ENCODE peak calls at places on chromosomes 4 and X, in ten cellular contexts. J is GM23338, R is breast epithelium, A is uterus, S is psoas muscle, E is lower lobe of right lung, K is cardiac muscle cell, W is fibroblast of lung, C is heart right ventricle, V is heart left ventricle. F is an unnamed sample. For H3K36me3, the result is how much of the 10 kb centered on the place peaks cover.

GRCh38 chr4:100428051-100428450 is 89.8 kb downstream of the EMCN start:
- DNase-seq in J (no peak), R (no peak), A (no peak), S (no peak), E (no peak), K (no peak), W (no peak), C (no peak), V (no peak), F (no peak)

GRCh38 chr4:140556372-140557085 is 12.2 kb downstream of the UCP1 start:
- DNase-seq in J (peak), R (no peak), A (no peak), S (no peak), E (no peak), K (no peak), W (no peak), C (no peak), V (no peak), F (peak)

GRCh38 chr4:186942745-186943606 is 219.3 kb upstream of the FAT1 start:
- DNase-seq in J (no peak), R (no peak), A (peak), S (no peak), E (no peak), K (peak), W (peak), C (peak), V (peak), F (no peak)

GRCh38 chr4:118889313-118889694 is 650 bp downstream of the SYNPO2 start:
- DNase-seq in J (no peak), R (no peak), A (no peak), S (no peak), E (no peak), K (peak), W (no peak), C (peak), V (no peak), F (no peak)

GRCh38 chr4:124386648-124387047 is 325.9 kb downstream of the ANKRD50 start:
- DNase-seq in J (no peak), R (no peak), A (no peak), S (no peak), E (no peak), K (no peak), W (peak), C (no peak), V (no peak), F (no peak)

GRCh38 chr4:38034986-38035882 is 75.0 kb downstream of the PTTG2 start:
- DNase-seq in J (peak), R (no peak), A (no peak), S (no peak), E (no peak), K (peak), W (peak), C (peak), V (peak), F (peak)

GRCh38 chr4:37793562-37793961 is 32.9 kb upstream of the PGM2 start:
- DNase-seq in J (peak), R (no peak), A (no peak), S (no peak), E (no peak), K (peak), W (peak), C (peak), V (no peak), F (no peak)

GRCh38 chr4:74033721-74034120 is 4.8 kb downstream of the CXCL3 start:
- DNase-seq in J (no peak), R (no peak), A (no peak), S (no peak), E (no peak), K (no peak), W (peak), C (no peak), V (no peak), F (no peak)

GRCh38 chr4:151992755-151993154 is 231.9 kb upstream of the GATB start:
- DNase-seq in J (peak), R (no peak), A (no peak), S (no peak), E (no peak), K (no peak), W (no peak), C (no peak), V (no peak), F (no peak)

GRCh38 chrX:16436348-16437188 is 213.4 kb upstream of the S100G start:
- DNase-seq in J (peak), R (peak), A (peak), S (peak), E (peak), K (peak), W (peak), C (peak), V (peak), F (no peak)

GRCh38 chr4:2255501-2256155 is 6.3 kb downstream of the MXD4 start:
- DNase-seq in J (peak), R (peak), A (peak), S (peak), E (peak), K (no peak), W (no peak), C (peak), V (peak), F (peak)

GRCh38 chr4:139144911-139145551 is 32.0 kb downstream of the ELF2 start:
- DNase-seq in J (peak), R (no peak), A (no peak), S (no peak), E (no peak), K (no peak), W (no peak), C (no peak), V (no peak), F (no peak)

GRCh38 chr4:176784816-176785215 is 7.9 kb downstream of the VEGFC start:
- DNase-seq in J (no peak), R (no peak), A (no peak), S (no peak), E (no peak), K (no peak), W (peak), C (no peak), V (no peak), F (no peak)

GRCh38 chr4:95572304-95572991 is 23.7 kb upstream of the UNC5C start:
- DNase-seq in J (peak), R (peak), A (no peak), S (peak), E (peak), K (peak), W (peak), C (peak), V (peak), F (no peak)

GRCh38 chr4:1666391-1666790 is 17.7 kb downstream of the FAM53A start:
- DNase-seq in J (no peak), R (no peak), A (no peak), S (peak), E (no peak), K (no peak), W (no peak), C (peak), V (peak), F (no peak)

GRCh38 chrX:53324803-53325202 is 43.4 kb upstream of the IQSEC2 start:
- DNase-seq in J (no peak), R (no peak), A (no peak), S (no peak), E (no peak), K (no peak), W (no peak), C (no peak), V (no peak), F (no peak)

GRCh38 chr4:181659202-181659601 is 584.0 kb upstream of the TENM3 start:
- DNase-seq in J (no peak), R (no peak), A (no peak), S (no peak), E (no peak), K (no peak), W (peak), C (no peak), V (no peak), F (no peak)

GRCh38 chr4:110475881-110476818 is at the start of gene ENPEP:
- DNase-seq in J (peak), R (no peak), A (peak), S (peak), E (no peak), K (peak), W (peak), C (peak), V (peak), F (no peak)

GRCh38 chr4:2796261-2797187 is 3.6 kb downstream of the SH3BP2 start:
- DNase-seq in J (no peak), R (peak), A (peak), S (peak), E (peak), K (no peak), W (peak), C (no peak), V (peak), F (peak)

GRCh38 chr4:17013382-17014006 is 115.0 kb upstream of the LDB2 start:
- DNase-seq in J (no peak), R (no peak), A (no peak), S (no peak), E (no peak), K (no peak), W (no peak), C (no peak), V (no peak), F (no peak)

GRCh38 chr4:150415213-150415612 is 166.7 kb upstream of the MAB21L2 start:
- DNase-seq in J (no peak), R (no peak), A (no peak), S (no peak), E (no peak), K (no peak), W (peak), C (no peak), V (no peak), F (no peak)

GRCh38 chr4:3045500-3045850 is 28.9 kb downstream of the HTT-AS start:
- DNase-seq in J (no peak), R (no peak), A (no peak), S (peak), E (peak), K (no peak), W (peak), C (no peak), V (peak), F (peak)

GRCh38 chr4:77804471-77804870 is 14.7 kb downstream of the CNOT6L start:
- DNase-seq in J (no peak), R (no peak), A (no peak), S (no peak), E (no peak), K (no peak), W (peak), C (no peak), V (no peak), F (no peak)

GRCh38 chr4:14792702-14793227 is 209.5 kb upstream of the CPEB2 start:
- DNase-seq in J (no peak), R (no peak), A (no peak), S (no peak), E (no peak), K (no peak), W (no peak), C (no peak), V (no peak), F (no peak)

GRCh38 chrX:106897259-106897658 is 5.9 kb downstream of the RIPPLY1 start:
- DNase-seq in J (no peak), R (no peak), A (no peak), S (no peak), E (no peak), K (no peak), W (peak), C (no peak), V (no peak), F (no peak)

GRCh38 chr4:20672262-20672661 is 28.0 kb upstream of the PACRGL start:
- DNase-seq in J (peak), R (no peak), A (no peak), S (no peak), E (no peak), K (no peak), W (no peak), C (no peak), V (no peak), F (no peak)

GRCh38 chr4:54439831-54440243 is 210.7 kb downstream of the PDGFRA start:
- DNase-seq in J (no peak), R (no peak), A (peak), S (peak), E (peak), K (no peak), W (peak), C (peak), V (peak), F (peak)

GRCh38 chrX:39777623-39778025 is 320.1 kb downstream of the BCOR start:
- DNase-seq in J (no peak), R (no peak), A (no peak), S (no peak), E (no peak), K (no peak), W (no peak), C (no peak), V (no peak), F (no peak)

GRCh38 chr4:53189011-53189410 is 176.8 kb downstream of the SCFD2 start:
- DNase-seq in J (no peak), R (no peak), A (no peak), S (no peak), E (no peak), K (no peak), W (peak), C (no peak), V (no peak), F (no peak)

GRCh38 chr4:168839758-168840385 is 170.2 kb downstream of the CBR4 start:
- DNase-seq in J (no peak), R (no peak), A (no peak), S (no peak), E (no peak), K (no peak), W (peak), C (no peak), V (no peak), F (no peak)

GRCh38 chr4:148980782-148981181 is 538.6 kb upstream of the NR3C2 start:
- DNase-seq in J (no peak), R (no peak), A (no peak), S (no peak), E (no peak), K (no peak), W (no peak), C (no peak), V (no peak), F (no peak)

GRCh38 chr4:40837094-40837870 is 87.5 kb downstream of the NSUN7 start:
- DNase-seq in J (no peak), R (no peak), A (no peak), S (no peak), E (no peak), K (no peak), W (no peak), C (peak), V (peak), F (no peak)

GRCh38 chr4:48944252-48944651 is 37.7 kb upstream of the OCIAD2 start:
- DNase-seq in J (no peak), R (no peak), A (no peak), S (no peak), E (no peak), K (no peak), W (no peak), C (no peak), V (no peak), F (no peak)

GRCh38 chrX:148567229-148567628 is 66.8 kb downstream of the AFF2 start:
- DNase-seq in J (no peak), R (no peak), A (no peak), S (no peak), E (no peak), K (peak), W (peak), C (no peak), V (no peak), F (no peak)

GRCh38 chr4:44313702-44314101 is 134.9 kb downstream of the KCTD8 start:
- DNase-seq in J (no peak), R (no peak), A (no peak), S (no peak), E (no peak), K (no peak), W (no peak), C (no peak), V (no peak), F (no peak)

GRCh38 chr4:7767526-7767925 is 172.1 kb downstream of the AFAP1 start:
- DNase-seq in J (no peak), R (no peak), A (no peak), S (no peak), E (peak), K (no peak), W (no peak), C (no peak), V (no peak), F (no peak)
- H3K36me3 ChIP-seq in J (under half), R (under half), A (under half), S (under half), E (half or more), K (under half), W (under half), C (under half), V (under half), F (under half)

GRCh38 chr4:41880840-41881831 is 54.1 kb upstream of the TMEM33 start:
- DNase-seq in J (peak), R (peak), A (no peak), S (peak), E (no peak), K (no peak), W (peak), C (no peak), V (no peak), F (no peak)

GRCh38 chr4:41880022-41880837 is 55.0 kb upstream of the TMEM33 start:
- DNase-seq in J (peak), R (no peak), A (no peak), S (no peak), E (no peak), K (no peak), W (no peak), C (no peak), V (no peak), F (no peak)

GRCh38 chr4:41883988-41884737 is 51.1 kb upstream of the TMEM33 start:
- DNase-seq in J (no peak), R (no peak), A (no peak), S (no peak), E (no peak), K (no peak), W (no peak), C (no peak), V (no peak), F (no peak)

GRCh38 chr4:41882622-41883347 is 52.4 kb upstream of the TMEM33 start:
- DNase-seq in J (peak), R (peak), A (no peak), S (peak), E (peak), K (peak), W (peak), C (peak), V (no peak), F (peak)

DNA sequence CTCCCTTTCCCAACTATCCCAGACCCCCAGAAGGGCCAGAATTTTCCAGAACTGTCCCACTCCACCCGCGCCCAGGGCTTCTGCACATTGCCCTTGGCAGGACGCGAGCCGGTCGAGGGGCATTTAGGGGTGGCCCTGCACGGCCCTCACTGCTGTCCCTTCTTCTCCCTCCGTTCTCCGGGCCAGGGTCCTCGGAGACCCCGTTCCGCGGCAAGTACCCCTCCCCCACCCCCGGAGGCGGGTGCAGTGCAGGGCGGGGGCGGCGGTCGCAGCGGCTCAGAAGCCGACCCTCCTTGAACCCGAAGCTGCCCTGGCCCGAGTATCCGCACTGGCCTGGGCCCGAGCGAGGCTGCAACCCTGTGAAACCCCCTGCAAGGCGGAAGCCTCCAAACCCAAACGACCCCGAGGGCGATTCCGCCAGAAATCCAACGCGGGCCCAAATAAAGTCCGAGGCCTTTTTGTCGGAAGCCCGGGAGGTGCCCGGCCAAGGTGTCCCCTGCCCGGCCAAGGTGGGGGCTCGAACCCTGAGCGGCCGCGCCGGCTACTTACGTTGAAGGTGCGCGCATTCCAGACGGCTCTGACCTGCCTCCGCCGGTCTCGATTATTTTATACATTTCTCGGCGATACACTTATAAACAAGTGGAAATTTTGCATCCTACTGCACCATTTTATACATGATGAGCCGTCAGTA is 53.2 kb upstream of the TMEM33 start:
- DNase-seq in J (peak), R (peak), A (no peak), S (peak), E (no peak), K (no peak), W (no peak), C (no peak), V (no peak), F (no peak)
- H3K4me3 ChIP-seq in J (peak), R (peak), A (peak), S (peak), E (peak), K (peak), W (no peak), C (peak), V (peak), F (no peak)

DNA sequence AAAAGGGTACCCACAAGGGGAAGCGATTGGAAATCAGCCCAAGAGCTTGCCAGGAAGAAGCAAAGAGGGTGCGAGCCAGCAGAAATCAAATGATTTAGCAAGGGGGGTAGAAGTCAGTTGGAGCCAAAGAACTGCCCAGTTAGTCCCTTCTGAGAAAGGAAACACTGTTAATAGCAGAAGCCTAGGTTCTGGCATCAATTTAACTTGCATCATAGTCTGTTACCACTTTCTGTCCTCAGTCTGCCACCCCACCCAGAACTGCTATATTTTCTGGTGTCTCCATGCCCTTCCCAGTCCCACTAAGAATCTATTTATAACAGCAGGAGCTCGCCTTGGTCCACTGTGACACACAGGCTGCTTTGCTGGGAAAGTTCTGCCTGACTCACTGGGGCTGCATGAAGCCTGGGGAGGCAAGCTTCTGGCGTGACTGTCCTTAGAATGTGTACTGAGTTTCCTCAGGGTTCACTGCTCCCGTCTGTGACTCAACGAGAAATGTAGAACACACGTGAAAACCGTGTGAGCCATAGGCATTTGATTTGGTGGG is 157.8 kb upstream of the TTC29 start:
- DNase-seq in J (no peak), R (no peak), A (peak), S (peak), E (no peak), K (peak), W (peak), C (peak), V (peak), F (no peak)
- TF ChIP-seq CTCF in J (no peak), R (no peak), A (no peak), S (no peak), E (no peak), K (no peak), W (no peak), C (no peak), V (no peak), F (no peak)

DNA sequence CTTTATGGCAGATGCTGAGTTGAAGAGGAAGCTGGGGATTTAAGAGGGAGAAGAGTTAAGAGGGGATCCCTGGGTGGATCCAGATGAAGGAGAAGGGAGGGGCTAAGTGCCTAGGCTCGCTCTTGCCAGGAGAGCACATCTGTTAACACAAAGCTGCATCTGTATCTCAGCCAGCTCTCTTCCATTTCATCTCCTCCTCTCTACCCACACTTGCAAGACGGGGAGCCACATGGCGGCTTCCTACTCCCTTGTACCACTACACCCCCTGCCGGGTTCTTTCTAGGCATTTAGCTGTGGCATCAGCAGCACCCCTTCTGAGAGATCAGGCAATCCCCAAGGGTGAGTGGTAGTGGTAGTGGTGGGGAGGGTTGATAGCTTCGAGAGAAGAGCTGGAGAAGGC is 73.4 kb downstream of the RTL9 start:
- DNase-seq in J (no peak), R (no peak), A (no peak), S (no peak), E (no peak), K (no peak), W (no peak), C (no peak), V (no peak), F (no peak)
- H3K36me3 ChIP-seq in J (under half), R (under half), A (under half), S (under half), E (under half), K (under half), W (under half), C (under half), V (under half), F (under half)

GRCh38 chrX:154485150-154486051 is 1.0 kb downstream of the UBL4A start:
- DNase-seq in J (peak), R (no peak), A (no peak), S (no peak), E (no peak), K (no peak), W (no peak), C (no peak), V (no peak), F (no peak)
- H3K4me3 ChIP-seq in J (peak), R (peak), A (peak), S (peak), E (peak), K (peak), W (peak), C (peak), V (peak), F (peak)

GRCh38 chrX:140733766-140734342 is 24.3 kb downstream of the LINC00632 start:
- DNase-seq in J (peak), R (no peak), A (no peak), S (no peak), E (no peak), K (peak), W (peak), C (no peak), V (no peak), F (no peak)
- TF ChIP-seq CTCF in J (peak), R (no peak), A (peak), S (peak), E (peak), K (peak), W (peak), C (peak), V (peak), F (peak)

F was measured in GM06990.